ENCODE peak calls at places on chromosomes 4 and X, in four cellular contexts. C is A549, H is HepG2, Y is GM12878. A is an unnamed sample.

GRCh38 chr4:2073808-2074481 is 14.8 kb downstream of the NAT8L start:
- DNase-seq in C (no peak), H (no peak), Y (no peak), A (no peak)

GRCh38 chrX:117995378-117995777 is 121.2 kb downstream of the KLHL13 start:
- DNase-seq in C (no peak), H (no peak), Y (no peak), A (no peak)

GRCh38 chr4:168621806-168622589 is 125.1 kb downstream of the PALLD start:
- DNase-seq in C (no peak), H (no peak), Y (no peak), A (no peak)

GRCh38 chr4:54709281-54709854 is 51.6 kb downstream of the KIT start:
- DNase-seq in C (no peak), H (no peak), Y (no peak), A (no peak)

GRCh38 chr4:158169516-158169915 is 3.3 kb downstream of the GASK1B start:
- DNase-seq in C (no peak), H (no peak), Y (no peak), A (no peak)

GRCh38 chr4:180827193-180827592 is 1416.0 kb upstream of the TENM3 start:
- DNase-seq in C (no peak), H (peak), Y (no peak), A (no peak)

GRCh38 chrX:357693-358471 is 28.8 kb downstream of the PPP2R3B start:
- DNase-seq in C (peak), H (no peak), Y (no peak), A (no peak)

GRCh38 chr4:47623916-47624554 is 139.0 kb downstream of the ATP10D start:
- DNase-seq in C (no peak), H (no peak), Y (no peak), A (no peak)

GRCh38 chrX:68703849-68704248 is 56.4 kb downstream of the STARD8 start:
- DNase-seq in C (no peak), H (no peak), Y (no peak), A (no peak)

GRCh38 chr4:20422398-20422797 is 170.7 kb downstream of the SLIT2 start:
- DNase-seq in C (peak), H (peak), Y (no peak), A (peak)

GRCh38 chrX:131734621-131735020 is 190.7 kb downstream of the OR13H1 start:
- DNase-seq in C (no peak), H (no peak), Y (peak), A (no peak)

GRCh38 chrX:39112143-39112542 is 310.9 kb downstream of the MID1IP1 start:
- DNase-seq in C (no peak), H (no peak), Y (no peak), A (no peak)

GRCh38 chr4:156419080-156419638 is 465.5 kb upstream of the CTSO start:
- DNase-seq in C (no peak), H (no peak), Y (no peak), A (no peak)

GRCh38 chr4:175412161-175412560 is 399.9 kb downstream of the GPM6A start:
- DNase-seq in C (no peak), H (no peak), Y (no peak), A (no peak)

GRCh38 chr4:181503800-181504364 is 739.3 kb upstream of the TENM3 start:
- DNase-seq in C (no peak), H (no peak), Y (no peak), A (no peak)

GRCh38 chrX:80335062-80335830 is 85.0 kb upstream of the TENT5D start:
- DNase-seq in C (peak), H (no peak), Y (no peak), A (peak)

GRCh38 chr4:8351931-8352367 is 82.4 kb downstream of the HTRA3 start:
- DNase-seq in C (peak), H (peak), Y (no peak), A (no peak)

GRCh38 chr4:55736605-55737183 is 82.9 kb upstream of the EXOC1L start:
- DNase-seq in C (no peak), H (no peak), Y (no peak), A (no peak)

DNA sequence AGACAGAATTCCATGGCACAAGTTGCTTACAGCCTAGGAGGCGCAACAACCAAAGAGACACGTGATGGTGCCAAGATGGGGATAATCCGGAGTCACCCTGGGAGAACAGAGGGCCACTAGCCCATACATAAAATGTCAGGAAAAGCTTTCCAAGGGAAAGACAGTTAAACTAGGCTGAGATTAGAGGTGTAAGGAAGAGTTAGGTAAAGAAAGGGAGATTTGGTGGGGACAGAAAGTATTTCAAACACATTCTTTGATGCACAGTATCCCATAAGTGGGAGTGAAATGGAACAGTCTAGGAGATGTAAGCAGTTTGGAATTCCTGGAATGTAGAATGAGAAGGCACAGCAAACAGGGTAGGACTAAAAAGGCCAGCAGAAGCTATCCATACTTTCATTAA is 860.9 kb upstream of the LCORL start:
- DNase-seq in C (peak), H (peak), Y (no peak), A (no peak)
- TF ChIP-seq CHD4 in C (no peak), H (no peak), Y (no peak), A (no peak)

GRCh38 chrX:151702021-151702714 is 6.9 kb downstream of the PRRG3 start:
- DNase-seq in C (no peak), H (no peak), Y (no peak), A (no peak)

GRCh38 chrX:151699746-151700145 is 4.5 kb downstream of the PRRG3 start:
- DNase-seq in C (no peak), H (no peak), Y (no peak), A (no peak)

GRCh38 chrX:151700581-151700980 is 5.3 kb downstream of the PRRG3 start:
- DNase-seq in C (no peak), H (no peak), Y (no peak), A (no peak)

GRCh38 chrX:151701531-151701930 is 6.3 kb downstream of the PRRG3 start:
- DNase-seq in C (no peak), H (no peak), Y (no peak), A (no peak)

DNA sequence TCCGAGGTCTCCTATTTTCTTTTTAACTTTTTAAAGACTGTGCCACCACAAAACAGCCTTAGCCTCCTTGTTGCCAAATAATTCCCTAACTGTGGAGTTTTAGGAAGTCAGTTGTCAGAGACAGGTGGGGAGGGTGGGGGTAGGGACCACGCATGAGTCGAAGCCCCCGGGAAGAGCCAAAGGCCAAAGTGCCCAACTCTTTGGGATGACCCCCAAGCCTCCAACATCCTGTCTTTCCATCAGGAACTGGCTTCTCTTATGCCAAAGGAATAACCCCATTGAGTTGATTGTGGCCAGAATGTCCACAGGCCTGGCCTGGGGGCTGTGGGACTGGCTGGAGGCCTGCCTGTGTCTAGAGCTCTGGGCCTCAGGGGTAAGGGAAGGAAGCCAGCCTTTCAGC is 5.8 kb downstream of the PRRG3 start:
- DNase-seq in C (no peak), H (no peak), Y (no peak), A (no peak)
- TF ChIP-seq CHD4 in C (no peak), H (no peak), Y (no peak), A (no peak)

GRCh38 chrX:79330022-79330421 is 37.1 kb downstream of the ITM2A start:
- DNase-seq in C (no peak), H (no peak), Y (no peak), A (no peak)

DNA sequence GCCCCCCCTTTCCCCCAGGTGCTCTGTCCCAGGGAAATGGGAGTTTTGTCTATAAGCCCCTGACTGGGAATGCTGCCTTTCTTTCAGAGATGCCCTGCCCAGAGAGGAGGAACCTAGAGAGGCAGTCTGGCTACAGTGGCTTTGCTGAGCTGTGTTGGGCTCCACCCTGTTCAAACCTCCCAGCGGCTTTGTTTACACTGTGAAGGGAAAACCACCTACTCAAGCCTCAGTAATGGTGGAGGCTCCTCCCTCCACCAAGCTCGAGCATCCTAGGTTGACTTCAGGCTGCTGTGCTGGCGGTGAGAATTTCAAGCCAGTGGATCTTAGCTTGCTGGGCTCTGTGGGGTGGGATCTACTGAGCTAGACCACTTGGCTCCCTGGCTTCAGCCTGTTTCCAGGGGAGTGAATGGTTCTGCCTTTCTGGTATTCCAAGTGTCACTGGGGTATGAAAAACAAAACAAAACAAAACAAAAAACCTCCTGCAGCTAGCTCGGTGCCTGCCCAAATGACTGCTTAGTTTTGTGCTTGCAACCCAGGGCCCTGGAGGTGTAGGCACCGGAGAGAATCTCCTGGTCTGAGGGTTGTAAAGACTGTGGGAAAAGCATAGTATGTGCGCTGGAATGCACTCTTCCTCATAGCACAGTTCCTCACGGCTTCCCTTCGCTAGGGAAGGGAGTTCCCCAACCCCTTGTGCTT is 41.7 kb downstream of the ITM2A start:
- DNase-seq in C (no peak), H (no peak), Y (no peak), A (no peak)
- TF ChIP-seq CHD4 in C (no peak), H (no peak), Y (no peak), A (no peak)

DNA sequence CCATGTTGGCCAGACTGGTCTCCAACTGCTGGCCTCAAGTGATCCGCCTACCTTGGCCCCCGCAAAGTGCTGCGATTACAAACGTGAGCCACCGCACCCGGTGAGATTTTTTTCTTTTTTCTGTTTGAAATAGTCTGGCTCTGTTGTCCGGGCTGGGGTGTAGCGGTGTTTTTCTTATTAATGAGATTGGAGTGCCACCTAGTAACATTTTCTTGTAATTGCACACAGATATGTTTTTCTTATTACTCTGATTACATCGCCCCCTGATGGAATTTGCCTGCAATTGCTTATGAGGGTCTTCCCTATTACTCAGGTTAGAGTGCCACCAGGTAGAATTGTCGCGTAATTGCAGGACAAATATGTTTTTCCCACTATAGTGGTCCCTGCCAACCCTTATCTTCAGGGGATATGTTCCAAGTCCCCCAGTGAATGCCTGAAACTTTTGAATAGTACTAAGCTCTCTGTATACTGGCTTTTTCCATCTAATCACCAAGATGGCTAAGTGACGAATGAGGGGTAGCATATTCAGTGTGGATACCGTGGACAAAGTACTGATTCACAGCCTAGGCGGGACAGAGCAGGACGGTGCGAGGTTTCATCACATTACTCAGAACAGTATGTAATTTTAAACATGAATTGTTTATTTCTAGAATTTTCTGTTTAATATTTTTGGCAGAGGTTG is 8.6 kb upstream of the PDHA1 start:
- DNase-seq in C (peak), H (peak), Y (peak), A (peak)
- TF ChIP-seq CHD4 in C (no peak), H (no peak), Y (no peak), A (no peak)